ENCODE peak calls at places on chromosomes 11 and 22, in four cellular contexts. E is activated CD8-positive, alpha-beta memory T cell treated with anti-CD3 and anti-CD28 coated beads, Interleukin-2, amount 50 U/mL, for 4 hours; A is activated naive CD8-positive, alpha-beta T cell treated with anti-CD3 and anti-CD28 coated beads for 36 hours; Y is left cardiac atrium. U is an unnamed sample.

GRCh38 chr11:122146475-122146874 is 30.5 kb upstream of the BLID start:
- DNase-seq in A (no peak), Y (no peak), E (no peak), U (no peak)

GRCh38 chr11:11588890-11589289 is 32.9 kb downstream of the GALNT18 start:
- DNase-seq in E (no peak), A (no peak), Y (no peak), U (no peak)

GRCh38 chr22:39343259-39344045 is 6.3 kb upstream of the SYNGR1 start:
- DNase-seq in A (peak; percentile 50), E (peak; percentile 58), Y (peak; percentile 53), U (no peak)

GRCh38 chr22:29344137-29344536 is 28.6 kb upstream of the RASL10A start:
- DNase-seq in Y (peak; percentile 62), E (no peak), A (no peak), U (no peak)

GRCh38 chr11:34262601-34263081 is 95.2 kb downstream of the ABTB2 start:
- DNase-seq in Y (no peak), E (no peak), A (no peak), U (no peak)

GRCh38 chr11:130499828-130500227 is 51.4 kb downstream of the ADAMTS15 start:
- DNase-seq in A (no peak), Y (no peak), E (no peak), U (no peak)

GRCh38 chr11:2922635-2923034 is 6.6 kb downstream of the PHLDA2 start:
- DNase-seq in A (no peak), E (no peak), Y (no peak), U (no peak)

GRCh38 chr22:29081499-29082236 is 8.8 kb downstream of the KREMEN1 start:
- DNase-seq in E (no peak), Y (no peak), A (no peak), U (no peak)

GRCh38 chr11:115453693-115454092 is 50.5 kb downstream of the CADM1 start:
- DNase-seq in E (no peak), Y (no peak), A (no peak), U (no peak)

GRCh38 chr11:124896071-124896750 is 1.5 kb downstream of the ROBO4 start:
- DNase-seq in A (no peak), E (no peak), Y (no peak), U (no peak)

GRCh38 chr22:47050601-47051051 is 288.2 kb downstream of the TBC1D22A start:
- DNase-seq in E (no peak), A (no peak), Y (no peak), U (no peak)

GRCh38 chr11:110786226-110786902 is 74.1 kb upstream of the ARHGAP20 start:
- DNase-seq in E (no peak), Y (no peak), A (no peak), U (no peak)

GRCh38 chr11:44301856-44302231 is 8.1 kb downstream of the ALX4 start:
- DNase-seq in A (no peak), E (no peak), Y (no peak), U (no peak)

GRCh38 chr11:72594493-72595291 is 79.5 kb downstream of the PDE2A start:
- DNase-seq in Y (no peak), E (no peak), A (no peak), U (no peak)

GRCh38 chr11:125315088-125315740 is 150.7 kb downstream of the PKNOX2 start:
- DNase-seq in A (no peak), Y (peak; percentile 69), E (no peak), U (no peak)

GRCh38 chr22:49724893-49725489 is 102.7 kb downstream of the BRD1 start:
- DNase-seq in A (peak; percentile 80), E (peak; percentile 71), Y (peak; percentile 66), U (peak; percentile 26)

GRCh38 chr22:44180706-44181032 is at the start of gene PARVG:
- DNase-seq in A (peak; percentile 38), Y (no peak), E (no peak), U (no peak)

GRCh38 chr11:45652781-45653180 is 12.6 kb downstream of the CHST1 start:
- DNase-seq in Y (no peak), E (no peak), A (no peak), U (no peak)

GRCh38 chr22:26068571-26068970 is 100.7 kb upstream of the SEZ6L start:
- DNase-seq in E (no peak), Y (no peak), A (no peak), U (no peak)

GRCh38 chr11:63534895-63535461 is 1.6 kb upstream of the PLAAT4 start:
- DNase-seq in Y (no peak), A (peak; percentile 17), E (no peak), U (no peak)

GRCh38 chr11:44057340-44057739 is 8.7 kb upstream of the ACCS start:
- DNase-seq in Y (no peak), A (no peak), E (no peak), U (no peak)

GRCh38 chr11:130872961-130873360 is 43.3 kb downstream of the SNX19 start:
- DNase-seq in E (no peak), A (no peak), Y (no peak), U (no peak)

GRCh38 chr11:125138966-125139365 is 25.6 kb upstream of the PKNOX2 start:
- DNase-seq in Y (no peak), A (no peak), E (no peak), U (no peak)

GRCh38 chr22:47189056-47189916 is 426.8 kb downstream of the TBC1D22A start:
- DNase-seq in E (no peak), A (no peak), Y (no peak), U (no peak)

GRCh38 chr11:59437770-59438169 is 1.5 kb downstream of the OR5A1 start:
- DNase-seq in A (no peak), E (no peak), Y (no peak), U (no peak)

GRCh38 chr11:65864758-65865471 is 4.7 kb downstream of the MUS81 start:
- DNase-seq in Y (no peak), A (no peak), E (no peak), U (no peak)

GRCh38 chr22:27799334-27800249 is 2.0 kb downstream of the MN1 start:
- DNase-seq in E (no peak), Y (peak; percentile 62), A (no peak), U (no peak)

GRCh38 chr11:62544521-62545436 is 1.8 kb downstream of the AHNAK start:
- DNase-seq in E (no peak), A (peak; percentile 47), Y (peak; percentile 54), U (peak; percentile 45)

GRCh38 chr22:35589071-35589735 is 27.9 kb downstream of the MB start:
- DNase-seq in Y (no peak), E (no peak), A (no peak), U (no peak)

GRCh38 chr11:117169726-117170125 is 8.8 kb upstream of the SIDT2 start:
- DNase-seq in E (no peak), Y (no peak), A (no peak), U (no peak)

GRCh38 chr11:44179173-44179572 is 83.7 kb downstream of the EXT2 start:
- DNase-seq in Y (no peak), E (no peak), A (no peak), U (no peak)

GRCh38 chr11:17230867-17231851 is 23.4 kb upstream of the PIK3C2A start:
- DNase-seq in Y (no peak), A (peak; percentile 61), E (no peak), U (no peak)

GRCh38 chr11:36367806-36368680 is 72.0 kb downstream of the PRR5L start:
- DNase-seq in A (no peak), E (no peak), Y (no peak), U (no peak)

GRCh38 chr22:24697671-24698082 is 76.8 kb downstream of the PIWIL3 start:
- DNase-seq in A (no peak), Y (peak; percentile 52), E (no peak), U (no peak)

GRCh38 chr22:29342577-29343312 is 27.2 kb upstream of the RASL10A start:
- DNase-seq in E (no peak), A (no peak), Y (no peak), U (no peak)

GRCh38 chr11:69486773-69487266 is 5.4 kb downstream of the LINC01488 start:
- DNase-seq in Y (peak; percentile 41), A (no peak), E (no peak), U (no peak)

GRCh38 chr11:63764712-63765631 is 3.6 kb downstream of the ZFTA start:
- DNase-seq in Y (peak; percentile 30), A (no peak), E (no peak), U (no peak)